ENCODE peak calls at places on chromosomes 13 and 19, in six cellular contexts. O is A549, L is psoas muscle, V is astrocyte, U is aorta, N is OCI-LY7. R is an unnamed sample.

GRCh38 chr13:101116826-101117225 is 299.5 kb downstream of the NALCN start:
- DNase-seq in O (no peak), N (no peak), L (no peak), V (no peak), U (no peak), R (no peak)

GRCh38 chr19:17327654-17328516 is 6.8 kb downstream of the ANO8 start:
- DNase-seq in U (no peak), L (no peak), N (no peak), O (no peak), V (no peak), R (peak; percentile 61)

GRCh38 chr19:17450264-17451075 is 2.0 kb upstream of the TMEM221 start:
- DNase-seq in V (no peak), N (no peak), O (no peak), L (no peak), U (no peak), R (peak; percentile 98)

GRCh38 chr13:101654916-101655315 is 202.4 kb downstream of the ITGBL1 start:
- DNase-seq in V (peak; percentile 79), O (no peak), U (no peak), L (no peak), N (no peak), R (no peak)

GRCh38 chr19:51055866-51056265 is 9.0 kb downstream of the KLK13 start:
- DNase-seq in V (no peak), L (no peak), U (no peak), O (no peak), N (no peak), R (no peak)

GRCh38 chr13:38697628-38698333 is 10.9 kb downstream of the FREM2 start:
- DNase-seq in V (no peak), U (no peak), L (no peak), O (no peak), N (no peak), R (no peak)

GRCh38 chr13:91242652-91243051 is 104.8 kb upstream of the MIR17HG start:
- DNase-seq in V (peak; percentile 20), U (no peak), N (no peak), O (no peak), L (no peak), R (no peak)

GRCh38 chr19:47598407-47599349 is 10.3 kb upstream of the BICRA start:
- DNase-seq in U (peak; percentile 81), V (peak; percentile 94), L (peak; percentile 56), N (no peak), O (peak; percentile 98), R (peak; percentile 64)

GRCh38 chr13:78621086-78621485 is 17.7 kb upstream of the POU4F1 start:
- DNase-seq in U (no peak), L (no peak), N (no peak), O (no peak), V (no peak), R (no peak)

GRCh38 chr13:110186221-110186838 is 120.6 kb downstream of the COL4A1 start:
- DNase-seq in U (no peak), O (no peak), N (no peak), L (no peak), V (peak; percentile 39), R (no peak)

GRCh38 chr19:52936151-52936957 is 13.1 kb upstream of the ZNF888 start:
- DNase-seq in O (no peak), L (no peak), V (no peak), N (no peak), U (no peak), R (no peak)

GRCh38 chr13:109707044-109707794 is 79.2 kb downstream of the IRS2 start:
- DNase-seq in O (no peak), L (no peak), N (peak; percentile 9), V (no peak), U (no peak), R (no peak)

GRCh38 chr19:43524922-43525835 is 1.8 kb downstream of the ETHE1 start:
- DNase-seq in U (peak; percentile 77), V (peak; percentile 27), N (no peak), O (peak; percentile 71), L (peak; percentile 41), R (no peak)

GRCh38 chr13:57030671-57031070 is 110.0 kb upstream of the PRR20A start:
- DNase-seq in V (no peak), N (no peak), U (peak; percentile 26), O (no peak), L (no peak), R (no peak)

GRCh38 chr13:90105276-90105675 is 1242.2 kb upstream of the MIR17HG start:
- DNase-seq in U (no peak), O (no peak), N (no peak), L (no peak), V (peak; percentile 71), R (peak; percentile 78)

GRCh38 chr19:16385821-16386220 is 61.2 kb downstream of the KLF2 start:
- DNase-seq in N (no peak), V (no peak), U (no peak), L (no peak), O (no peak), R (no peak)

GRCh38 chr13:102495663-102496062 is 93.8 kb upstream of the FGF14 start:
- DNase-seq in V (no peak), N (no peak), L (no peak), U (no peak), O (no peak), R (no peak)

GRCh38 chr13:29956771-29957170 is 106.4 kb upstream of the UBL3 start:
- DNase-seq in V (no peak), N (no peak), L (no peak), O (no peak), U (no peak), R (no peak)

GRCh38 chr13:41588899-41589298 is 131.5 kb downstream of the RGCC start:
- DNase-seq in V (peak; percentile 95), U (no peak), N (no peak), O (peak; percentile 35), L (no peak), R (peak; percentile 88)

GRCh38 chr13:57595775-57596174 is 35.8 kb upstream of the PCDH17 start:
- DNase-seq in V (no peak), U (no peak), N (no peak), L (no peak), O (no peak), R (no peak)

GRCh38 chr13:91369432-91369831 is 21.9 kb downstream of the MIR17HG start:
- DNase-seq in O (no peak), V (peak; percentile 60), U (no peak), L (no peak), N (no peak), R (no peak)

DNA sequence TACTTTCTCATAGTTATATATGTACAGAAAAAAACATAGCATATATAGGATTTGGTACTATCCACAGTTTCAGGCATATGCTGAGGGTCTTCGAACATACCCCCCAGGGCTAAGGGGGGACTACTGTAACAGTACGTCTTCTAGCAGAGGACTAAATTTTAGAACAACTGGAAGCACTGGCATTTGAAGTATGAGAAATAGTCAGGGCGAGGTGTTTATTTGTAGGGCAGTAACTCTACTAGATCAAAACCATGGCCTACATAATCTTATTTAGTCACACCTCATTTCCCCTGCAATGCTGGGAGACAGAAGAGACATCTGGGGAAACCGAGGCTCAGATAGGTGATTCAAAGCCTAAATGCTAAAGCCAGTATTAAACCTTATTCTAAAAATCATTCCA is 245.7 kb downstream of the DCT start:
- DNase-seq in O (no peak), L (no peak), N (no peak), U (no peak), V (no peak), R (no peak)
- H3K27ac ChIP-seq in O (peak overlapping the region; percentile 73), L (no peak overlapping the region), N (no peak overlapping the region), U (no peak overlapping the region), V (peak overlapping the region; percentile 58), R (peak overlapping the region; percentile 5)

DNA sequence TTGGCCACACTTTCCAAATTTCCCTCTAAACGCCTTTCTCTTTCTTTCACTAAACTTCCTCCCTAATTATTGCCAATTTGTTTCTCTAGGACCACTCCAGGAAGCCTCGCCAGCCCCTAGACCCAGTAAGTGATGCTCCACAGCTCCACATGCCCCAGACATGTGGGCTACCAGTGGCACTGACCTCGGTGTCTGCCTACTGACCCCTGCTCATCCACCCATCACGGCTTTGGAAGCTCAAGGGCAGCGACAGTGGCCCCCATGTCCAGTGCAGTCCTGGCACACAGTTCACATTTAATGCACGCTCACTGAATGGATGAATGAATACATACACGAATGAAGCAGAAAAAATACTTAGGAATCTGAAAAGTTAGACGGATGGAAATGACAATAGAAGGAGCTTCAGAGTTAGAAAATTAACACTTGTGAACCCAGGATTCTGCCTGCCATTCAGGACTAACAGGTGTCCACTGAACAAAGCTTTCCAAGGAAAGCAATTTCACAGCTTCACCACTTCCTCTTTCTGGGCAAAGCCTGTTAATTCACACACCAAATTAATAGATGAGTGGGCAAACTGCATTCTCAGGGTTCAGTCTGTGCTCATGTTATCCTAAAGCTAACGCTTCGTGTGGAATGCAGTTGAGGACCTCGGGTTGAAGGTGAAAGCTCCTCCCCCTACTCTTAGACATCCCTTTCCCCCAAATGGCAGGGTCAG is 50.9 kb downstream of the CCDC70 start:
- DNase-seq in O (no peak), N (peak; percentile 24), V (no peak), U (no peak), L (no peak), R (no peak)
- H3K27ac ChIP-seq in O (no peak overlapping the region), N (no peak overlapping the region), V (no peak overlapping the region), U (no peak overlapping the region), L (no peak overlapping the region), R (no peak overlapping the region)

GRCh38 chr13:23849670-23850069 is 39.5 kb downstream of the MIPEP start:
- DNase-seq in L (no peak), O (no peak), N (no peak), V (no peak), U (no peak), R (no peak)
- H3K27ac ChIP-seq in L (no peak overlapping the region), O (no peak overlapping the region), N (no peak overlapping the region), V (no peak overlapping the region), U (no peak overlapping the region), R (no peak overlapping the region)

DNA sequence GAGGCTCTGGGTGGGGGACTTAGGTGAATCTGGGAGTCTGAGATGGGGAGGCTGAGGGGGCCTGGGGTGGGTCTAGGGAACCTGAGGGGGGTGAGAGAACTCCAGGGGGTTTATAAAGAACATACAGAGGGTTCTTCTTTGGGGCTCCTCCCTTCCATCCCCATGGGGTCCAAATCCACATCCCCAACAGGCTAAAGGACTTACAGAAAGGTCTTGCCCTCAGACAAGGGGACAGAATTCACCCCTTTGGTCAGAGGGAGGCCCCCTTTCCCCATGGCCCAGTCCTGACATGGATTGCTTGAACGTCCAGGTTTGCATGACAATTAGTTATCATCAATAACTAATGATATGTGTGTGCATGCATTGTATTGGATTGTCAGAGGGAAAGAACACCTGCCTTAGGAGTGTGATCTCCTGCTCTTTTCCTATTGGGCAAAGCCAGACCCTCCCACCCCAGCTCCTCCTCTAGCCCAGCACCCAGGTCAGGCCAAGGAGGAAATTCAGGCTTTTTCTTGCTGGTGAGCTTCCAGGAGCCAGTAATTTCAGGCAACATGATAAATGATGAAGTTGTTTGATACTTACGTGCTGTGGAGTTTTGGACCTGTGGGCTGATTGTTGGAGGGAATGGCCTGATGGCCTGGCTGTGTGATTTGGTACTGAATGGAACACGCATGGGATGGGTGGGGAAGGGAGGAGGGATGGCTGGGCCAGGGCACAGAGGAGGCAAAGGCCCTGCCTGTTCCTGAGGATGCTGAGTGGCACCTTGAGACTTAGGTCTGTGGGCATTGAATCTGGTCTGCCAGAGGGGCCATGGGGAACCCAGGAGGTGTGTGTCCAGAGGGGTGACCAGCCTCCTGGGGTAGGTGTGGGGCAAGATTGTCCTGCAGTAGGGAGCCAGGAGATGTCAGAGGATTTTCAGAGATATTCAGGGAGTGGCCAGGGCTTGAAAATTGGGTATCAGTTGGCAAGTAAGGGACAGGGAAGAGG is 1.1 kb downstream of the KLHL26 start:
- DNase-seq in L (no peak), V (no peak), N (no peak), O (peak; percentile 31), U (no peak), R (no peak)
- H3K27ac ChIP-seq in L (peak overlapping the region; percentile 83), V (no peak overlapping the region), N (no peak overlapping the region), O (peak overlapping the region; percentile 87), U (no peak overlapping the region), R (no peak overlapping the region)

GRCh38 chr19:38686530-38686888 is 39.1 kb downstream of the ACTN4 start:
- DNase-seq in V (no peak), N (no peak), O (no peak), U (no peak), L (no peak), R (no peak)
- H3K27ac ChIP-seq in V (peak overlapping the region; percentile 100), N (no peak overlapping the region), O (peak overlapping the region; percentile 93), U (peak overlapping the region; percentile 23), L (peak overlapping the region; percentile 98), R (peak overlapping the region; percentile 100)